ENCODE peak calls at places on chromosomes 12 and 14, in four cellular contexts. A is cardiac fibroblast, L is GM12864, N is GM20000. Q is an unnamed sample.

GRCh38 chr14:21833836-21834235 is 160.2 kb upstream of the OR4E1 start:
- DNase-seq in A (no peak), L (no peak), N (no peak), Q (no peak)

GRCh38 chr12:114762490-114763110 is 78.6 kb upstream of the TBX3 start:
- DNase-seq in A (peak), L (no peak), N (no peak), Q (peak)

GRCh38 chr14:42222924-42223471 is 616.3 kb downstream of the LRFN5 start:
- DNase-seq in A (peak), L (peak), N (peak), Q (peak)

GRCh38 chr12:47804177-47804576 is 15.5 kb downstream of the HDAC7 start:
- DNase-seq in A (no peak), L (no peak), N (no peak), Q (no peak)

GRCh38 chr12:64806593-64806992 is 17.9 kb upstream of the TBC1D30 start:
- DNase-seq in A (peak), L (no peak), N (no peak), Q (no peak)

GRCh38 chr12:1103632-1104031 is 112.6 kb downstream of the ERC1 start:
- DNase-seq in A (peak), L (no peak), N (no peak), Q (no peak)

GRCh38 chr12:95805864-95806669 is 15.5 kb upstream of the NTN4 start:
- DNase-seq in A (peak), L (no peak), N (no peak), Q (peak)

GRCh38 chr14:52553002-52553670 is 500 bp downstream of the GPR137C start:
- DNase-seq in A (peak), L (no peak), N (peak), Q (peak)

GRCh38 chr12:2266666-2267623 is 214.2 kb downstream of the CACNA1C start:
- DNase-seq in A (no peak), L (no peak), N (no peak), Q (no peak)

GRCh38 chr12:101582937-101583336 is 11.8 kb upstream of the MYBPC1 start:
- DNase-seq in A (no peak), L (no peak), N (no peak), Q (no peak)

DNA sequence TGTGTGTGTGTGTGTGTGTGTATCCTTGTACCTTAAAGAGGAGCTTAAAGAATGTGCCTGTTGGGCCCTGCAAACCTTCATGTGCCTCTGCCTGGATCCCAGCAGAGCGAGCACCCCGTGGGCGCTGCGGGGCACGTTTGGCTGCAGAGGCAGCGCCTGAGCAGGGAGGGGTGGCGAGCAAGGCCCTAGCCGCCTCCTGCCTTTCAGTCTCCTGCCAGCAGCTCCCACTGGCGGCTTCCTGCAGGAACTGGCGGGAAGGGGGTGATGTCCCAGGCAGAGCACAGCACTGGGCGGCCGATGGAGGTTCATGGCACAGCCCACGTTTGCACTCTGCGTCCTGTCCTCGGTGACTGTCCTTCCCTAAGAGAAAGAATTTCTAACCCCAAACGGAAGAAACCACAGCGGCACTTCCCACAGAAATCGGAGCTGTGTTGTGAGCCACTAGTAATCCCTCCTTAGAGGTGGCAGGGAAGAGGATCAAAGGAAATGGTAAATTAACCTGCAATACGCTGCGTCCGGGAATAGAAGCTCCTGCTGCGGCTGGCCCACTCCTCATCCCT is 19.8 kb downstream of the ZBTB42 start:
- DNase-seq in A (peak), L (no peak), N (no peak), Q (peak)
- TF ChIP-seq CTCF in A (peak), L (no peak), N (no peak), Q (peak)

DNA sequence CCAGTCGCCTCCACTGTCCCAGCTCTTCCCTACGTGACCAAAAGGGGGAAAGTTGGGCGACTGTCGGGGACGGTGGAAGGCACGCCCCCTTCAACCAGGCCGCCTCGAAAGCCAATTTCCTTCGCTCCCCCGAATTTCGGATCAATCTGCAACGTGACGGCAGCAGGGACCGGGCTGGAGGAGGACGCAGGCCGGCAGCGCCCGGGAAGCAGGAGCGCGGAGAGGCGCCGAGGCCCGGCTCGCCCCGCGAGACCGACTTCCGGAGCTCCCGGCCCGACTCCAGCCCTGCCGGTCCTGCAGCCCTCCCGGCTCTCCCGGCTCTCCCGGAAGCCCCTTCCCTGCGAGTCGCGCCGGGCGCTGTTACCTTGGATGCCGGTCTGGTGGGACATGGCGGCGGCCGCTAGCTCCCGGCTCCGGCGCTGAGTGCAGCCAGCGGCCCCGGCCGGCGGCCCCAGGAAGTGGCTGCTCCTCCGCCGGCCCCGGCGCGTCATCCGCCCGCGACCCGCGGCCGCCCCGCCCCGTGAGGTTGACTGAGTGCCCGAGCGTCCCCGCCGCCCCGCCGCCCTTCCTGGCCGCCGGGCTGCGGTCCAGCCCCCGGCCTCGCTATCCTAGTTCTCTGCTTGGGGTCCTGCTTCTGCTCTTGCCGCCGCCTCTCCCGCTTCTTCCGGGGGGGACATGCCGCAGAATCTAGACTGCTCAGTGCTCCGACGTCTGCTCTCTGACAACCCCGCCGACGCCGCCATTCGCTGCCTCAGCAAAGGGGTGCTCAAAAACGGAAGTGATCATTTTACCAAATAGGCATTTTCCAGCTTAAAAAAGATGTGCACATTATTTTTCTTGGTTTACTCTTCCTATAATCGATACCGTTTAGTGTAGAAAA is at the start of gene TWF1:
- DNase-seq in A (peak), L (no peak), N (peak), Q (peak)
- TF ChIP-seq CTCF in A (peak), L (peak), N (no peak), Q (peak)

GRCh38 chr12:49954863-49955830 is 4.6 kb downstream of the AQP2 start:
- DNase-seq in A (no peak), L (no peak), N (no peak), Q (no peak)

GRCh38 chr12:49957570-49957967 is 4.1 kb upstream of the AQP5 start:
- DNase-seq in A (no peak), L (no peak), N (no peak), Q (no peak)

GRCh38 chr12:49955899-49956662 is 5.5 kb downstream of the AQP2 start:
- DNase-seq in A (no peak), L (no peak), N (peak), Q (no peak)

GRCh38 chr12:49953961-49954835 is 3.7 kb downstream of the AQP2 start:
- DNase-seq in A (no peak), L (no peak), N (no peak), Q (no peak)

DNA sequence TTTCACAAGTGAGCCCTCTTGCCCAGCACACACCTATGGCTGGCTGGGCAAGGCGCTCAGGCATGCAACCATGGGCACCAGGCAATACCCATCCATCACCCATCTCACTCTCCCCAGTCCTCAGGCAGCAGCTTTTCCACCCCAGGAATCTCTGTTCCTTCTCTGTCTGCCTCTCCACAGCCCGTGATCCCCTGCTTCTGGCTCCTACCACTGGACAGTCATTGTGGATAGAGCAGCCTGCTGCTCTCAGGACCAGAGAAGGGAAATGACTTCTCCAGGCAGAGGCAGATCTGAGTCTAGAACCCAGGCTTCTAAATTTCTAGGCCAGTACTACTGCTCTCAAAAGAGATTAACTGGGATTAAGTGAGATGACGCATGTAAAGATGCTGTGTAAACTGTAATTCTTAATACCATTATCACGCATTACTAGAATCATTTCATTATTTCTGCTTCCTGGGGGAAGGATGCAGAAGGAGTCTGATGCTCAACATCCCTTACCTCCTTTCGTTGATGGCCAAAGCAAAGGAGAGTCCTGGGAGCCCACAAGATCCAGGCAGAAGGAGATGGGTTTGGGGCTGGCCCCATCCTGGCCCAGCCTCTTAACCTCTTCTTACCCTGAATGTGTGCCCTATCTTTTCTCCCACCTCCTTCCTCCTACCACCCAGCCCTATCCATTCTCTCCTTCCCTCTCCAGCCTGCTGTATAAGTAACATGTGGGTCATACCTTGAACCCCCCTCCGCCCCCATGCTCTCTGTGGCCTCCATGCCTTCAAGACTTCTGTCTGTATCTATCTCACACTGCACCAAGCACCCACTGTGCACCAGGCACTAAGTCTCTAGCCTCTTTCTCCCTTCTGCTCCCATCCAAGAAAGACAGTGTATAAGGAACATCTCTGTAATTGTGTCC is 4.8 kb upstream of the AQP5 start:
- DNase-seq in A (no peak), L (no peak), N (no peak), Q (no peak)
- TF ChIP-seq CTCF in A (no peak), L (no peak), N (no peak), Q (no peak)

GRCh38 chr14:94329857-94330256 is 6.7 kb upstream of the SERPINA6 start:
- DNase-seq in A (no peak), L (no peak), N (no peak), Q (no peak)

GRCh38 chr14:94332063-94332583 is 9.0 kb upstream of the SERPINA6 start:
- DNase-seq in A (no peak), L (no peak), N (no peak), Q (no peak)

GRCh38 chr14:94331462-94331861 is 8.3 kb upstream of the SERPINA6 start:
- DNase-seq in A (no peak), L (no peak), N (no peak), Q (no peak)

GRCh38 chr14:94330432-94330831 is 7.3 kb upstream of the SERPINA6 start:
- DNase-seq in A (no peak), L (no peak), N (no peak), Q (no peak)

GRCh38 chr14:94330857-94331256 is 7.7 kb upstream of the SERPINA6 start:
- DNase-seq in A (no peak), L (no peak), N (no peak), Q (peak)
- TF ChIP-seq CTCF in A (no peak), L (no peak), N (no peak), Q (no peak)

GRCh38 chr14:59200214-59200613 is 11.7 kb downstream of the DAAM1 start:
- DNase-seq in A (no peak), L (no peak), N (no peak), Q (no peak)

GRCh38 chr14:59197695-59198262 is 9.3 kb downstream of the DAAM1 start:
- DNase-seq in A (no peak), L (no peak), N (no peak), Q (no peak)

GRCh38 chr14:59202031-59202430 is 13.6 kb downstream of the DAAM1 start:
- DNase-seq in A (no peak), L (no peak), N (no peak), Q (no peak)

GRCh38 chr14:59199205-59199604 is 10.7 kb downstream of the DAAM1 start:
- DNase-seq in A (peak), L (no peak), N (no peak), Q (no peak)

DNA sequence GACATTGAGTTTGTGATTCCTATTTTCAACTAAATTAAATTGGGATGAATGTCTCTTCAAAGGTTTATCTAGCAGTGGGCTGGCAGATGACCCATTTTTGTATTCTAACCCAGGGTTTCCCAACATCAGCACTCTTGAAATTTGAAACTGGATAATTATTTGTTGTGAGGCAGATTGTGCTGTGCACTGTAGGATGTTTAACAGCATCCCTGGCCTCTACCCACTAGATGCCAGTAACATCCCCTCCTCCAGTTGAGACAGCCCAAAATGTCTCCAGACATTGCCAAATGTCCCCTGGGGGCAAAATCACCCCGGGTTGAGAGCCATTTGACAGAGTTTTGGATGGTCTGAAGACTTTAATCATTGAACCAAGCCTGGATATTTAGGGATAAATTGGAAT is 11.1 kb downstream of the DAAM1 start:
- DNase-seq in A (no peak), L (no peak), N (no peak), Q (no peak)
- TF ChIP-seq CTCF in A (no peak), L (no peak), N (no peak), Q (no peak)

DNA sequence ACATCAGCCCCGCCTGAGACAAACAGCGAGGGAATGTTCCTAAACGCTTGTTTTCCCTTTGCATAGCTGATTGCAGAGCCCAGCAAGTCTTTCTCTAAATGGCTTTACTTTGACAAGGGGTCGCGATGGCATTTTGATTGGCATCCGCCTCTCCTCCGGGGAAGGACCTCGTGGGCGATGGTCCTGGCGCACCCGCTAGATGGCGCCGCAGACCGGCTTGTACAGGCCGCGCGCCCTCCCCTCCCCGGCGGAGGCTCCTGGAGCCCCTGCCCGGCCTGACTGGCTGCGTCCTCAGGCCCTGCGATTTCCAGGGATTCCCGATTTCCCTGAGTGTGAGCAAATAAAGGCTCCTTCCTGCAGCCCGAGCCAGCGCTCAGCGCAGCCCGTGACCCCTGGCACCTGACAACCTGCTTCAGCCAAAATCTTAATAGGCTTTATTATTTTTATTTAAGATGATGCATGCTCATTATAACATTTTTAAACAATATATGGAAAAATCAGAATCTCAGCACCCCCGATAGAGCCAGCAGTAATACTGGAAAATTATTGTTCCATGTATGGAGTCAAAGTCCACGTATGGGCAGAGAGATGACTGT is 468.3 kb downstream of the AACS start:
- DNase-seq in A (peak), L (no peak), N (peak), Q (peak)
- TF ChIP-seq CTCF in A (peak), L (peak), N (peak), Q (peak)

DNA sequence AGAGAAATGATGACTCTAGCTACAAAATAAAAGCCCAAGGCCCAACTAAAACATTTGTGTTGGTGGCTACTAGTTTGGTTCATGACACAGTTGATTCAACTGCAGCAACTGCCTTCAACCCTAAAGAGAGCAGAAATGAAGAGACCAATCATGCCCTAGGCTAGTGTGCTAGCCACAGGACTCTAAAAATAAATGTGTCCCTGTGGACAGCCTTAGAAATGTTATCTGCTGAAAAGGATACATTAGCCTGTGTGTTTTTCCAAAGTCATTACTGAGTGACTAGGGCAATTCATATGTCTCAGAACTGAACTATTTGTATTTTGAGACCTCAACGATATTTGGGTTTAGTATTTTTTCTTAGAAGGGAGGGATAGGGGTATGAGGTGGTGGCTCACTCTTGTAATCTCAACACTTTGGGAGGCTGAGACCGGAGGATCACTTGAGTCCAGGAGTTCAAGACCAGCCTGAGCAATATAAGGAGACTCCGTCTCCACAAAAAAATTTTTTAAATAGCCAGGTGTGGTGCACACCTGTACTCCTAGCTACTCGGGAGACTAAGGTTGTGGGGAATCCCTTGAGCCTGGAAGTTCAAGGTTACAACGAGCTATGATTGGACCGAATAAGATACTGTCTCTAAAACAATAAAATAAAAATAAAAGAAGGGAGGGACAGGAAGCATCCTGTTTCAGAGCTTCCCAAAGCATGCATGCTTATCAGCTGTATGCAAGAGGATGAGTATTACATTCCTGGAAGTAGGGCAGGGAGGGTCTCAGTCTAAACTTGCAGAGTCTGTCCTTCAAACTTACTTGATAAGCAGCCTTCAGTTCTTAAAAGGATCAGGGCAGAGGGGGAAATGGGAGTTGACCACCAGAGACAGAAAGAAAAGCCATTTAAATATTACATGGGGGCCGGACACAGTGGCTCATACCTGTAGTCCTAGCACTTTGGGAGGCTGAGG is 29.6 kb upstream of the NAP1L1 start:
- DNase-seq in A (no peak), L (no peak), N (no peak), Q (no peak)
- TF ChIP-seq CTCF in A (no peak), L (no peak), N (no peak), Q (no peak)

DNA sequence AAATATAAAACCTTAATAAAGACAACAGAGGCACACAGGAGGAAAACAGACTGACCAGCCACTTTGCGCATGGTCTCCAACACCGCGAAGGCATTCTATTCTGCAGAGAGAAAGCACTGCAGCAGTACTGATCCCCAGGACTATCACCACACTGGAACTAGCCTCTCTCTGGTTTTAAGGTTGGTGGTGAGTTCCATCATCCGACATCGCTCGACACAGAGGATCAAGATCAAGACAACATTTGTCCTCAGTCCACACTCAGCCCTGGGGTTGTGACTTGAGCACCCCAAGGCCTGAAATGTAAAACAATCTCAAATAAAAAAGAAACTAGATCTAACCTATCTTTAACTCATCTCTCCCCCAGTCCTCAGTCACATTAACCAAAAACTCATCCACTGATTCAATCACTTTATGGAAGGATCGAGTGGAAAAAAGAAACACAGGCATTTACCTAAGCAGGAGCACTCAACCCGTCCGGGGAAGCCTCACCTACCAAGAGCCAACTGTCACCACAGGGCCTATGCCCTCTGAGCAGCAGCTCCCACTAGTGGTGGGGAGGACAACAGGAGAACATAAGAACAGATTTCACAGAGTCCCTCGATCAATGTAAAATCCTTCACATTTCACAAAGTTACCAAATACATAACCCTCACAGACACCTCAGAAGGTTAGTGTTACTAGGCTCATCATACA is 17.7 kb downstream of the STXBP6 start:
- DNase-seq in A (no peak), L (no peak), N (no peak), Q (no peak)
- TF ChIP-seq CTCF in A (peak), L (peak), N (peak), Q (no peak)

Q was measured in fibroblast of the aortic adventitia.